ENCODE peak calls at places on chromosomes 7 and 10, in eight cellular contexts. W is aorta, Z is fibroblast of lung, H is astrocyte, K is body of pancreas, G is epithelial cell of prostate, A is SJSA1, E is neuronal stem cell. Q is an unnamed sample.

GRCh38 chr10:29991382-29991781 is 68.0 kb downstream of the JCAD start:
- DNase-seq in W (no peak), G (no peak), A (no peak), E (no peak), Z (no peak), H (no peak), K (no peak), Q (no peak)

GRCh38 chr7:108455833-108456677 is at the start of gene NRCAM:
- DNase-seq in G (no peak), Z (peak), H (peak), A (no peak), W (peak), K (peak), E (peak), Q (no peak)

GRCh38 chr7:23014681-23015080 is 751 bp upstream of the HYCC1 start:
- DNase-seq in Z (no peak), H (no peak), E (no peak), G (no peak), A (no peak), K (no peak), W (no peak), Q (no peak)

GRCh38 chr7:94741179-94741578 is 85.2 kb upstream of the SGCE start:
- DNase-seq in H (no peak), W (no peak), E (no peak), K (no peak), G (no peak), A (no peak), Z (peak), Q (no peak)

GRCh38 chr7:151176401-151176800 is 8.9 kb upstream of the GBX1 start:
- DNase-seq in G (no peak), H (no peak), E (no peak), W (no peak), Z (no peak), K (no peak), A (no peak), Q (no peak)

GRCh38 chr7:16657656-16658279 is 11.8 kb downstream of the BZW2 start:
- DNase-seq in Z (peak), K (peak), G (no peak), W (no peak), A (peak), E (no peak), H (peak), Q (peak)

GRCh38 chr10:89003344-89003743 is 12.7 kb downstream of the FAS start:
- DNase-seq in H (no peak), G (no peak), W (no peak), K (no peak), E (no peak), A (no peak), Z (no peak), Q (no peak)

GRCh38 chr7:131553906-131554305 is 2.5 kb downstream of the PODXL start:
- DNase-seq in E (no peak), G (no peak), Z (no peak), A (no peak), K (no peak), H (no peak), W (no peak), Q (no peak)

GRCh38 chr7:7181519-7182155 is 707 bp upstream of the C1GALT1 start:
- DNase-seq in K (peak), Z (peak), E (peak), H (peak), G (no peak), A (no peak), W (peak), Q (no peak)

GRCh38 chr7:27185708-27186449 is 847 bp upstream of the HOXA11 start:
- DNase-seq in E (no peak), H (no peak), K (no peak), G (no peak), A (peak), W (peak), Z (no peak), Q (no peak)

GRCh38 chr7:26422761-26423160 is 131.1 kb downstream of the SNX10 start:
- DNase-seq in A (no peak), Z (no peak), W (no peak), K (no peak), H (no peak), E (no peak), G (no peak), Q (no peak)

GRCh38 chr7:111953611-111954010 is 252.6 kb downstream of the DOCK4 start:
- DNase-seq in Z (peak), H (no peak), E (no peak), W (no peak), K (no peak), A (no peak), G (peak), Q (no peak)

GRCh38 chr7:73437699-73438416 is 4.3 kb downstream of the FZD9 start:
- DNase-seq in A (no peak), G (no peak), K (no peak), E (no peak), W (no peak), Z (no peak), H (no peak), Q (no peak)

GRCh38 chr10:97278491-97278989 is 13.9 kb downstream of the ARHGAP19 start:
- DNase-seq in E (no peak), W (no peak), Z (peak), K (peak), H (peak), A (no peak), G (no peak), Q (peak)

GRCh38 chr7:18341756-18342155 is 153.8 kb upstream of the HDAC9 start:
- DNase-seq in H (no peak), E (no peak), Z (no peak), G (no peak), K (no peak), W (no peak), A (no peak), Q (no peak)

GRCh38 chr10:123529146-123529760 is 136.9 kb upstream of the GPR26 start:
- DNase-seq in G (no peak), Z (no peak), A (no peak), E (no peak), W (no peak), K (no peak), H (no peak), Q (no peak)

GRCh38 chr7:113134025-113134424 is 15.7 kb upstream of the SMIM30 start:
- DNase-seq in Z (no peak), G (no peak), E (no peak), H (no peak), A (no peak), W (no peak), K (no peak), Q (no peak)

GRCh38 chr7:29109815-29110385 is 36.4 kb downstream of the CPVL start:
- DNase-seq in G (no peak), H (no peak), A (no peak), K (peak), W (no peak), Z (no peak), E (no peak), Q (no peak)

GRCh38 chr10:132643709-132644543 is 106.3 kb downstream of the INPP5A start:
- DNase-seq in K (no peak), Z (no peak), W (no peak), G (no peak), E (no peak), A (no peak), H (no peak), Q (no peak)

GRCh38 chr10:93028881-93029280 is 31.7 kb upstream of the CYP26C1 start:
- DNase-seq in A (peak), G (no peak), H (peak), W (no peak), Z (peak), E (no peak), K (no peak), Q (peak)

GRCh38 chr10:70534281-70534680 is 55.7 kb downstream of the PALD1 start:
- DNase-seq in W (no peak), H (no peak), Z (no peak), K (no peak), A (no peak), E (no peak), G (no peak), Q (no peak)
- H3K27ac ChIP-seq in W (no peak), H (no peak), Z (no peak), K (no peak), A (no peak), E (no peak), G (no peak), Q (no peak)

GRCh38 chr10:70163448-70163847 is 6.9 kb downstream of the SAR1A start:
- DNase-seq in H (no peak), W (no peak), G (no peak), Z (no peak), K (no peak), E (no peak), A (no peak), Q (no peak)

GRCh38 chr10:70164179-70164578 is 6.1 kb downstream of the SAR1A start:
- DNase-seq in K (no peak), G (no peak), H (no peak), A (no peak), W (no peak), E (no peak), Z (no peak), Q (no peak)

GRCh38 chr10:70169011-70169410 is 1.3 kb downstream of the SAR1A start:
- DNase-seq in W (no peak), G (no peak), Z (no peak), A (no peak), H (no peak), E (no peak), K (no peak), Q (no peak)

GRCh38 chr10:70167246-70167645 is 3.1 kb downstream of the SAR1A start:
- DNase-seq in W (no peak), Z (no peak), K (no peak), E (no peak), A (no peak), G (no peak), H (no peak), Q (no peak)

DNA sequence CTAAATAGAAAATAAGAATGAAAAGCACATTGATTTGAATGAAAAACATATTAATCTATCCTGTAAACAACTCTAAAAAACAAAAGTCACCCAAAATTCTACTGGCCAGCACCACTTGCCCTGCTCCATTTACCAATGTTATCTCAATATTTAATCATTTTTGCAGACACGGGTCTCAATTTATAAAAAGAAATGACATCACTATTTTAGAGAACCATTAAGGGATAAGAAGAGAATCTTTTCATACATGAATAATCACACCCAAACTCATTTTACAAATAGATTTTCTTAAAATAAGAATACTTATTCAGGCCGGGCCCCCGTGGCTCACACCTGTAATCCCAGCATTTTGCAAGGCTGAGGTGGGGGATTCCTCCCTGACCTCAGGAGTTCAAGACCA is 3.9 kb downstream of the SAR1A start:
- DNase-seq in E (no peak), H (no peak), W (no peak), G (no peak), A (no peak), Z (no peak), K (no peak), Q (no peak)
- H3K27ac ChIP-seq in E (no peak), H (no peak), W (no peak), G (no peak), A (no peak), Z (no peak), K (no peak), Q (no peak)

GRCh38 chr10:130021373-130021950 is 57.4 kb upstream of the EBF3 start:
- DNase-seq in G (no peak), A (no peak), Z (peak), E (no peak), K (no peak), H (peak), W (no peak), Q (peak)
- H3K27ac ChIP-seq in G (no peak), A (no peak), Z (peak), E (no peak), K (no peak), H (peak), W (no peak), Q (no peak)

DNA sequence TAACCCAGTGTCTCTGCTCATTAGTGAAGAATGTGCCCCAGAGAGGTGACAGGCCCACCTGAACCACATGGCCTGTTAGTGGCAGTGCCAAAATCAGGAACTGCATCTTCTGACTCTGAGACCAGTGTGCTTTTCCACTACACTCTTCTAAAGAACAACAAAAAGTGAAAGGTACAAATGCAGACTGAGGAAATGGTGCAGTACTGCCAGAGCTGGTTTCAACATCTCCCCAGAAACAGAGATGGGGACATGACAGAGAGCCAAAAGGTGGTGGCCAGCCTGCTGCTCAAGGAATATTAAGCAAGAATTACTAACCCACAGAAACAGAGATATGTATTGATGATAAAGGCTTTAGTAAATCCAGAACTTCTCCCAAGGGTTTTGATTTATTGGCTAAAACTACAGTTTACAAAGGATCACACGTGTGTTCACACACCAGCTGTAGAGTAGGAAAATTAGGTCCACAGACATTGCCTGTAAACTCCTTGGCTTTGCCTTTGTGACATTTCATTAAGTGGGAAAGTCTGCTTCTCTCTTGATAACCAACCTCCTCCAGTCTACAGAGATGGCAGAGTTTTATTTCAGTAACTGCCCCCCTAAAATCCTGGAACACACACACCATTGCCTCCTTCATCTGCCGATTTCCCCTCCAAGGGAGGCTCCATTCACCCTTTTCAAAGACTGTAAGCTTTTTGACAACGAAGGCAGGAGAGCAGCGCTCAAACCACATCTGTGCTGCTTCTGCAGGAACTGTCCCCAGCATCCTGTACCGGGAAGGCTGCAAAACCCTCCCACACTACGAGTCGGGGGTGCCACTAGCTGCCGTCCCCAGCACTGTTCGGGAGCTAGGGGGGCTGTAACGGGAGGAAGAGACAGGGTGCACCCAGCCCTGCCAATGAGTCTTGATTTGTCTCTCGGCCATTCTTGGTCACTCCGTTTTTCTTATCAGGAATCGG is 29.8 kb downstream of the GSDME start:
- DNase-seq in E (no peak), Z (peak), H (no peak), G (no peak), W (no peak), A (peak), K (no peak), Q (no peak)
- H3K27ac ChIP-seq in E (no peak), Z (no peak), H (no peak), G (no peak), W (no peak), A (no peak), K (no peak), Q (no peak)

GRCh38 chr10:119135517-119135890 is 30.0 kb downstream of the SFXN4 start:
- DNase-seq in K (peak), W (no peak), H (no peak), Z (peak), E (no peak), G (no peak), A (no peak), Q (no peak)

GRCh38 chr10:119136084-119136483 is 29.4 kb downstream of the SFXN4 start:
- DNase-seq in G (no peak), A (no peak), Z (peak), H (no peak), K (no peak), E (no peak), W (no peak), Q (no peak)

GRCh38 chr10:119129721-119130120 is 25.8 kb downstream of the DENND10 start:
- DNase-seq in G (no peak), K (no peak), W (no peak), Z (peak), A (no peak), E (no peak), H (peak), Q (no peak)

GRCh38 chr10:119132521-119133345 is 28.8 kb downstream of the DENND10 start:
- DNase-seq in E (no peak), H (no peak), A (no peak), K (no peak), W (no peak), G (no peak), Z (no peak), Q (no peak)

GRCh38 chr10:119131512-119132240 is 27.8 kb downstream of the DENND10 start:
- DNase-seq in Z (peak), E (no peak), H (no peak), A (no peak), K (peak), G (no peak), W (no peak), Q (no peak)
- H3K27ac ChIP-seq in Z (peak), E (no peak), H (no peak), A (peak), K (peak), G (no peak), W (no peak), Q (no peak)

GRCh38 chr7:136940122-136940521 is 71.7 kb downstream of the CHRM2 start:
- DNase-seq in H (no peak), G (no peak), W (no peak), Z (no peak), A (no peak), K (no peak), E (no peak), Q (no peak)
- H3K27ac ChIP-seq in H (no peak), G (no peak), W (no peak), Z (no peak), A (no peak), K (no peak), E (no peak), Q (no peak)

GRCh38 chr7:124724079-124724478 is 41.5 kb downstream of the GPR37 start:
- DNase-seq in Z (no peak), A (no peak), K (no peak), G (no peak), W (no peak), E (no peak), H (no peak), Q (no peak)
- H3K27ac ChIP-seq in Z (no peak), A (no peak), K (no peak), G (no peak), W (no peak), E (no peak), H (no peak), Q (no peak)

GRCh38 chr10:71319800-71320392 is 837 bp downstream of the SLC29A3 start:
- DNase-seq in G (no peak), K (no peak), Z (no peak), E (no peak), H (no peak), A (no peak), W (no peak), Q (no peak)
- H3K27ac ChIP-seq in G (no peak), K (peak), Z (no peak), E (no peak), H (no peak), A (no peak), W (no peak), Q (no peak)

GRCh38 chr7:886626-887487 is 10.5 kb downstream of the GET4 start:
- DNase-seq in A (no peak), G (no peak), K (no peak), W (peak), H (no peak), Z (no peak), E (no peak), Q (no peak)

GRCh38 chr7:884191-885003 is 8.0 kb downstream of the GET4 start:
- DNase-seq in G (no peak), E (no peak), Z (no peak), W (peak), A (no peak), K (peak), H (no peak), Q (no peak)

GRCh38 chr7:887488-887820 is 11.1 kb downstream of the GET4 start:
- DNase-seq in W (peak), A (no peak), E (no peak), Z (no peak), G (no peak), K (no peak), H (no peak), Q (no peak)

GRCh38 chr7:885261-885892 is 9.0 kb downstream of the GET4 start:
- DNase-seq in A (no peak), K (no peak), Z (no peak), H (no peak), W (peak), G (no peak), E (no peak), Q (no peak)

GRCh38 chr7:885893-886625 is 9.7 kb downstream of the GET4 start:
- DNase-seq in H (no peak), E (no peak), G (no peak), K (no peak), Z (no peak), A (no peak), W (peak), Q (no peak)
- H3K27ac ChIP-seq in H (no peak), E (no peak), G (peak), K (no peak), Z (no peak), A (no peak), W (no peak), Q (no peak)